ENCODE peak calls at places on chromosomes 5 and 9, in nine cellular contexts. One of them, this sample, is unnamed.

GRCh38 chr9:121604242-121604641 is 47.2 kb upstream of the DAB2IP start:
- DNase-seq in AG08395: peak; percentile 39
- DNase-seq in colonic mucosa: no peak
- DNase-seq in EL: peak; percentile 18
- DNase-seq in HFFc6: no peak
- DNase-seq in progenitor cell of endocrine pancreas: no peak
- DNase-seq in AG10803: no peak
- DNase-seq in IMR-90: no peak
- DNase-seq in HCEC 1CT: peak; percentile 16
- DNase-seq in this sample: no peak

GRCh38 chr9:77826621-77827020 is 178.5 kb upstream of the GNA14 start:
- DNase-seq in AG08395: no peak
- DNase-seq in colonic mucosa: no peak
- DNase-seq in EL: no peak
- DNase-seq in HFFc6: no peak
- DNase-seq in progenitor cell of endocrine pancreas: no peak
- DNase-seq in AG10803: no peak
- DNase-seq in IMR-90: peak; percentile 54
- DNase-seq in HCEC 1CT: peak; percentile 56
- DNase-seq in this sample: no peak

GRCh38 chr5:100902406-100903035 is 561 bp downstream of the ST8SIA4 start:
- DNase-seq in AG08395: no peak
- DNase-seq in colonic mucosa: peak; percentile 18
- DNase-seq in EL: no peak
- DNase-seq in HFFc6: no peak
- DNase-seq in progenitor cell of endocrine pancreas: no peak
- DNase-seq in AG10803: no peak
- DNase-seq in IMR-90: no peak
- DNase-seq in HCEC 1CT: peak; percentile 15
- DNase-seq in this sample: peak; percentile 45

GRCh38 chr9:76810377-76810957 is 46.2 kb downstream of the PCA3 start:
- DNase-seq in AG08395: peak; percentile 55
- DNase-seq in colonic mucosa: peak; percentile 61
- DNase-seq in EL: peak; percentile 64
- DNase-seq in HFFc6: peak; percentile 51
- DNase-seq in progenitor cell of endocrine pancreas: peak; percentile 27
- DNase-seq in AG10803: peak; percentile 70
- DNase-seq in IMR-90: peak; percentile 72
- DNase-seq in HCEC 1CT: peak; percentile 65
- DNase-seq in this sample: no peak

GRCh38 chr5:31895199-31895598 is 256.3 kb downstream of the PDZD2 start:
- DNase-seq in AG08395: no peak
- DNase-seq in colonic mucosa: no peak
- DNase-seq in EL: no peak
- DNase-seq in HFFc6: no peak
- DNase-seq in progenitor cell of endocrine pancreas: no peak
- DNase-seq in AG10803: no peak
- DNase-seq in IMR-90: no peak
- DNase-seq in HCEC 1CT: no peak
- DNase-seq in this sample: no peak

GRCh38 chr5:142366007-142366406 is 41.2 kb upstream of the SPRY4 start:
- DNase-seq in AG08395: no peak
- DNase-seq in colonic mucosa: no peak
- DNase-seq in EL: no peak
- DNase-seq in HFFc6: no peak
- DNase-seq in progenitor cell of endocrine pancreas: no peak
- DNase-seq in AG10803: no peak
- DNase-seq in IMR-90: no peak
- DNase-seq in HCEC 1CT: no peak
- DNase-seq in this sample: no peak

GRCh38 chr9:123265833-123266232 is 2.6 kb downstream of the STRBP start:
- DNase-seq in AG08395: no peak
- DNase-seq in colonic mucosa: peak; percentile 19
- DNase-seq in EL: no peak
- DNase-seq in HFFc6: no peak
- DNase-seq in progenitor cell of endocrine pancreas: no peak
- DNase-seq in AG10803: no peak
- DNase-seq in IMR-90: no peak
- DNase-seq in HCEC 1CT: no peak
- DNase-seq in this sample: no peak

GRCh38 chr5:14235872-14236271 is 92.7 kb downstream of the TRIO start:
- DNase-seq in AG08395: no peak
- DNase-seq in colonic mucosa: no peak
- DNase-seq in EL: no peak
- DNase-seq in HFFc6: no peak
- DNase-seq in progenitor cell of endocrine pancreas: no peak
- DNase-seq in AG10803: no peak
- DNase-seq in IMR-90: no peak
- DNase-seq in HCEC 1CT: no peak
- DNase-seq in this sample: no peak

GRCh38 chr5:10331341-10331796 is 22.1 kb upstream of the MARCHF6 start:
- DNase-seq in AG08395: no peak
- DNase-seq in colonic mucosa: peak; percentile 67
- DNase-seq in EL: peak; percentile 50
- DNase-seq in HFFc6: no peak
- DNase-seq in progenitor cell of endocrine pancreas: no peak
- DNase-seq in AG10803: peak; percentile 77
- DNase-seq in IMR-90: peak; percentile 82
- DNase-seq in HCEC 1CT: no peak
- DNase-seq in this sample: no peak

GRCh38 chr5:33316773-33317172 is 124.0 kb upstream of the TARS1 start:
- DNase-seq in AG08395: no peak
- DNase-seq in colonic mucosa: no peak
- DNase-seq in EL: peak; percentile 18
- DNase-seq in HFFc6: no peak
- DNase-seq in progenitor cell of endocrine pancreas: no peak
- DNase-seq in AG10803: no peak
- DNase-seq in IMR-90: peak; percentile 58
- DNase-seq in HCEC 1CT: peak; percentile 62
- DNase-seq in this sample: no peak

GRCh38 chr9:5499889-5500398 is 10.4 kb upstream of the PDCD1LG2 start:
- DNase-seq in AG08395: no peak
- DNase-seq in colonic mucosa: peak; percentile 29
- DNase-seq in EL: peak; percentile 79
- DNase-seq in HFFc6: peak; percentile 25
- DNase-seq in progenitor cell of endocrine pancreas: no peak
- DNase-seq in AG10803: peak; percentile 30
- DNase-seq in IMR-90: peak; percentile 68
- DNase-seq in HCEC 1CT: peak; percentile 20
- DNase-seq in this sample: no peak

This sample was measured in T-helper 2 cell treated with Interferon-gamma antibody and Interleukin-4, amounts not matched to agents 5 μg/mL and 100 μg/mL, for 36 hours.